ENCODE peak calls at places on chromosomes 6 and 20, in six cellular contexts. K is fibroblast of lung, E is right atrium auricular region, Z is PC-9, C is right lobe of liver, J is mammary epithelial cell. R is an unnamed sample.
A peak's percentile ranks its signal among the peaks of the same experiment; 100 is the strongest.

GRCh38 chr6:146990284-146990683 is 213.9 kb upstream of the STXBP5 start:
- DNase-seq in C (no peak), J (no peak), K (peak; percentile 42), Z (no peak), E (no peak), R (no peak)

GRCh38 chr6:121436966-121437756 is 1.7 kb downstream of the GJA1 start:
- DNase-seq in J (peak; percentile 39), E (no peak), Z (no peak), K (peak; percentile 63), C (no peak), R (peak; percentile 51)

GRCh38 chr6:166443166-166443565 is 60.4 kb upstream of the MPC1 start:
- DNase-seq in Z (no peak), E (no peak), J (no peak), C (no peak), K (no peak), R (no peak)

GRCh38 chr20:33005132-33005566 is 916 bp upstream of the SUN5 start:
- DNase-seq in E (no peak), C (no peak), K (peak; percentile 12), J (no peak), Z (no peak), R (no peak)

GRCh38 chr6:133991096-133991593 is 38.1 kb downstream of the TBPL1 start:
- DNase-seq in C (no peak), J (peak; percentile 48), E (no peak), K (peak; percentile 81), Z (peak; percentile 74), R (no peak)

GRCh38 chr6:34231566-34232336 is 4.9 kb upstream of the HMGA1 start:
- DNase-seq in C (peak; percentile 39), K (no peak), E (no peak), J (no peak), Z (no peak), R (no peak)

GRCh38 chr6:73969982-73970960 is 274.3 kb downstream of the CD109 start:
- DNase-seq in C (no peak), K (peak; percentile 71), Z (peak; percentile 56), E (no peak), J (peak; percentile 54), R (no peak)

GRCh38 chr6:134676307-134677281 is 273.3 kb downstream of the ALDH8A1 start:
- DNase-seq in C (no peak), J (no peak), K (peak; percentile 63), E (no peak), Z (no peak), R (no peak)

GRCh38 chr6:123804771-123805540 is 1.3 kb downstream of the NKAIN2 start:
- DNase-seq in Z (no peak), J (no peak), K (no peak), E (no peak), C (no peak), R (no peak)

GRCh38 chr6:100657678-100658330 is 193.1 kb upstream of the SIM1 start:
- DNase-seq in E (no peak), J (no peak), Z (peak; percentile 56), C (no peak), K (peak; percentile 37), R (no peak)

GRCh38 chr20:43940518-43941225 is 26.0 kb downstream of the TOX2 start:
- DNase-seq in J (no peak), C (no peak), Z (peak; percentile 48), K (no peak), E (no peak), R (no peak)

GRCh38 chr6:157650261-157650640 is 172.8 kb upstream of the SNX9 start:
- DNase-seq in J (no peak), Z (no peak), C (no peak), K (no peak), E (no peak), R (no peak)

GRCh38 chr20:44683263-44684046 is 31.7 kb upstream of the CCN5 start:
- DNase-seq in K (no peak), J (peak; percentile 58), Z (peak; percentile 66), C (no peak), E (no peak), R (no peak)

GRCh38 chr20:11235058-11235457 is 561.3 kb upstream of the JAG1 start:
- DNase-seq in J (peak; percentile 80), E (no peak), Z (no peak), C (no peak), K (peak; percentile 28), R (no peak)

GRCh38 chr20:23268792-23269354 is 81.7 kb upstream of the NXT1 start:
- DNase-seq in C (no peak), K (no peak), E (no peak), J (no peak), Z (no peak), R (no peak)

GRCh38 chr20:45206746-45207145 is at the start of gene SEMG1:
- DNase-seq in Z (peak; percentile 43), K (no peak), J (no peak), C (no peak), E (no peak), R (no peak)

GRCh38 chr6:106783631-106784566 is 154.5 kb downstream of the QRSL1 start:
- DNase-seq in E (no peak), C (no peak), Z (peak; percentile 85), J (peak; percentile 90), K (no peak), R (no peak)

GRCh38 chr6:47044418-47044817 is 2.3 kb upstream of the ADGRF1 start:
- DNase-seq in Z (peak; percentile 99), K (no peak), C (no peak), E (no peak), J (peak; percentile 90), R (no peak)

GRCh38 chr20:1819311-1820136 is 75.7 kb upstream of the SIRPA start:
- DNase-seq in E (no peak), K (no peak), J (no peak), C (no peak), Z (no peak), R (no peak)
- TF ChIP-seq CTCF in E (no peak), K (no peak), J (no peak), C (no peak), Z (no peak), R (no peak)

GRCh38 chr6:143529095-143529494 is 17.6 kb upstream of the FUCA2 start:
- DNase-seq in E (no peak), C (no peak), Z (no peak), K (no peak), J (no peak), R (no peak)
- TF ChIP-seq CTCF in E (no peak), C (no peak), Z (no peak), K (no peak), J (no peak), R (no peak)

GRCh38 chr6:15893556-15894253 is 230.9 kb upstream of the DTNBP1 start:
- DNase-seq in K (peak; percentile 37), E (no peak), Z (no peak), C (no peak), J (peak; percentile 35), R (no peak)
- TF ChIP-seq CTCF in K (peak; percentile 50), E (no peak), Z (peak; percentile 62), C (peak; percentile 24), J (peak; percentile 63), R (peak; percentile 55)

GRCh38 chr20:58213112-58213511 is 15.3 kb downstream of the ANKRD60 start:
- DNase-seq in C (no peak), J (no peak), E (no peak), Z (peak; percentile 5), K (no peak), R (no peak)
- TF ChIP-seq CTCF in C (no peak), J (no peak), E (no peak), Z (no peak), K (peak; percentile 19), R (no peak)